ENCODE peak calls at places on chromosome 17, in six cellular contexts. One of them, this sample, is unnamed.

GRCh38 chr17:64083571-64084085 is 46.3 kb downstream of the ERN1 start:
- DNase-seq in right lobe of liver: no peak
- DNase-seq in kidney epithelial cell: no peak
- DNase-seq in WERI-Rb-1: peak; percentile 77
- DNase-seq in psoas muscle: no peak
- DNase-seq in IMR-90: no peak
- DNase-seq in this sample: no peak

GRCh38 chr17:35514561-35514960 is 22.9 kb downstream of the SLFN12L start:
- DNase-seq in right lobe of liver: no peak
- DNase-seq in kidney epithelial cell: no peak
- DNase-seq in WERI-Rb-1: no peak
- DNase-seq in psoas muscle: no peak
- DNase-seq in IMR-90: no peak
- DNase-seq in this sample: no peak

GRCh38 chr17:52470553-52470952 is 312.0 kb upstream of the CA10 start:
- DNase-seq in right lobe of liver: no peak
- DNase-seq in kidney epithelial cell: no peak
- DNase-seq in WERI-Rb-1: peak; percentile 10
- DNase-seq in psoas muscle: no peak
- DNase-seq in IMR-90: no peak
- DNase-seq in this sample: no peak

GRCh38 chr17:72631568-72631967 is 460.9 kb downstream of the SLC39A11 start:
- DNase-seq in right lobe of liver: no peak
- DNase-seq in kidney epithelial cell: no peak
- DNase-seq in WERI-Rb-1: no peak
- DNase-seq in psoas muscle: no peak
- DNase-seq in IMR-90: no peak
- DNase-seq in this sample: no peak

GRCh38 chr17:39735882-39736281 is 1.9 kb upstream of the GRB7 start:
- DNase-seq in right lobe of liver: no peak
- DNase-seq in kidney epithelial cell: no peak
- DNase-seq in WERI-Rb-1: no peak
- DNase-seq in psoas muscle: no peak
- DNase-seq in IMR-90: no peak
- DNase-seq in this sample: no peak

GRCh38 chr17:14805348-14805747 is 459.8 kb downstream of the PMP22 start:
- DNase-seq in right lobe of liver: no peak
- DNase-seq in kidney epithelial cell: no peak
- DNase-seq in WERI-Rb-1: no peak
- DNase-seq in psoas muscle: no peak
- DNase-seq in IMR-90: no peak
- DNase-seq in this sample: no peak

GRCh38 chr17:2964370-2964769 is 99.0 kb downstream of the OR1D5 start:
- DNase-seq in right lobe of liver: no peak
- DNase-seq in kidney epithelial cell: no peak
- DNase-seq in WERI-Rb-1: no peak
- DNase-seq in psoas muscle: no peak
- DNase-seq in IMR-90: no peak
- DNase-seq in this sample: no peak

GRCh38 chr17:75856062-75856681 is 1.0 kb upstream of the WBP2 start:
- DNase-seq in right lobe of liver: no peak
- DNase-seq in kidney epithelial cell: no peak
- DNase-seq in WERI-Rb-1: no peak
- DNase-seq in psoas muscle: no peak
- DNase-seq in IMR-90: peak; percentile 31
- DNase-seq in this sample: no peak

GRCh38 chr17:1487939-1488825 is 4.3 kb downstream of the MYO1C start:
- DNase-seq in right lobe of liver: peak; percentile 90
- DNase-seq in kidney epithelial cell: no peak
- DNase-seq in WERI-Rb-1: no peak
- DNase-seq in psoas muscle: peak; percentile 91
- DNase-seq in IMR-90: peak; percentile 84
- DNase-seq in this sample: peak; percentile 91

GRCh38 chr17:49896222-49896621 is 48.4 kb upstream of the TAC4 start:
- DNase-seq in right lobe of liver: no peak
- DNase-seq in kidney epithelial cell: no peak
- DNase-seq in WERI-Rb-1: no peak
- DNase-seq in psoas muscle: no peak
- DNase-seq in IMR-90: no peak
- DNase-seq in this sample: no peak
- H3K27me3 ChIP-seq in right lobe of liver: no peaks in the 10 kb centered on the region
- H3K27me3 ChIP-seq in kidney epithelial cell: peaks cover 44% of the 10 kb centered on the region
- H3K27me3 ChIP-seq in WERI-Rb-1: no peaks in the 10 kb centered on the region
- H3K27me3 ChIP-seq in psoas muscle: no peaks in the 10 kb centered on the region
- H3K27me3 ChIP-seq in IMR-90: peaks cover 93% of the 10 kb centered on the region
- H3K27me3 ChIP-seq in this sample: peaks cover 19% of the 10 kb centered on the region

GRCh38 chr17:59826741-59827453 is 65.8 kb downstream of the TUBD1 start:
- DNase-seq in right lobe of liver: no peak
- DNase-seq in kidney epithelial cell: no peak
- DNase-seq in WERI-Rb-1: no peak
- DNase-seq in psoas muscle: no peak
- DNase-seq in IMR-90: no peak
- DNase-seq in this sample: no peak
- H3K4me3 ChIP-seq in right lobe of liver: no peak overlapping the region
- H3K4me3 ChIP-seq in kidney epithelial cell: no peak overlapping the region
- H3K4me3 ChIP-seq in WERI-Rb-1: no peak overlapping the region
- H3K4me3 ChIP-seq in psoas muscle: no peak overlapping the region
- H3K4me3 ChIP-seq in IMR-90: no peak overlapping the region
- H3K4me3 ChIP-seq in this sample: no peak overlapping the region

GRCh38 chr17:79990051-79990592 is 45.5 kb downstream of the TBC1D16 start:
- DNase-seq in right lobe of liver: peak; percentile 82
- DNase-seq in kidney epithelial cell: no peak
- DNase-seq in WERI-Rb-1: no peak
- DNase-seq in psoas muscle: no peak
- DNase-seq in IMR-90: no peak
- DNase-seq in this sample: no peak

GRCh38 chr17:79990704-79991103 is 45.0 kb downstream of the TBC1D16 start:
- DNase-seq in right lobe of liver: no peak
- DNase-seq in kidney epithelial cell: no peak
- DNase-seq in WERI-Rb-1: no peak
- DNase-seq in psoas muscle: no peak
- DNase-seq in IMR-90: no peak
- DNase-seq in this sample: no peak

GRCh38 chr17:79991924-79992656 is 43.6 kb downstream of the TBC1D16 start:
- DNase-seq in right lobe of liver: peak; percentile 68
- DNase-seq in kidney epithelial cell: no peak
- DNase-seq in WERI-Rb-1: no peak
- DNase-seq in psoas muscle: no peak
- DNase-seq in IMR-90: peak; percentile 38
- DNase-seq in this sample: peak; percentile 58

GRCh38 chr17:79992657-79993389 is 42.8 kb downstream of the TBC1D16 start:
- DNase-seq in right lobe of liver: no peak
- DNase-seq in kidney epithelial cell: no peak
- DNase-seq in WERI-Rb-1: no peak
- DNase-seq in psoas muscle: no peak
- DNase-seq in IMR-90: no peak
- DNase-seq in this sample: no peak

DNA sequence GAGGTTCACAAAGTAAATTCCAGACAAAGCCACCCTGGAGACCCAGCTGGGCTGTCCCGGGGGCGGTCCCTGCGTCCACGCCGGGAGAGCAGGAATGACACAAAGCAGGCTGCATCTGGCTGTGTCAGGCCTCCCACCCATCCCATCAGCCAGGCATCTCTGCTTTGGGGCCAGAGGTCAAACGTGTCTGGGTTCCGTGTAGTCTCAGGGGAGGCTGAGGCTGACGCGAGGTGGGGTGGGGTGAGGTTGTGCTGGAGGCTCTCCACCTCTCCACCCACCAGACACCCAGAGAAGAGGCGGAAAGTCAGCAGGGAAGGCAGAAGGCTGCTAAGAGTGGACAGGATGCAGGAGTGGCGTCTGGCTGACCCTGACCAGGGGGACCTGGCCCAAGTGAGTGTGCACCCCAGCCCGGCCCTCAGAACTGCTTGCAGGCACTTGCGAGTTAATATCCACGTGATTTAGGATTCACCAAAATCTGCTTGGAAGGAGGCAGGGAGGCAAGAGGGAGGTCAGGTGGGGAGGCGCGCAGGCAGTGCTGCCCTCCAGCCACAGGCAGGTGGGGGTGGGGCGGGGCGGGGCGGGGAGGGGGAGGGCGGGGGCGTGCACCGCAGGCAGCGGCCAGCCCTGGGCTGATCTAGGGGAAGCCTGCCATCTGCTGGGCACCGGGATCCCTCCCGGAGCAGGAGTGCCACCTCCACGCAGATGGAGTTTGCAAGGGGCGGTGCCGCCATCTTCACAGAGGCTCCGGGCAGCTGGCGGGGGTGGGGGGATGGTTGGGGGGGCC is 44.3 kb downstream of the TBC1D16 start:
- DNase-seq in right lobe of liver: peak; percentile 90
- DNase-seq in kidney epithelial cell: no peak
- DNase-seq in WERI-Rb-1: peak; percentile 96
- DNase-seq in psoas muscle: peak; percentile 78
- DNase-seq in IMR-90: peak; percentile 74
- DNase-seq in this sample: peak; percentile 80
- TF ChIP-seq CTCF in right lobe of liver: peak; percentile 66
- TF ChIP-seq CTCF in kidney epithelial cell: peak; percentile 78
- TF ChIP-seq CTCF in WERI-Rb-1: peak; percentile 88
- TF ChIP-seq CTCF in psoas muscle: peak; percentile 50
- TF ChIP-seq CTCF in IMR-90: peak; percentile 71
- TF ChIP-seq CTCF in this sample: peak; percentile 50

GRCh38 chr17:60952747-60953146 is 275.1 kb downstream of the BCAS3 start:
- DNase-seq in right lobe of liver: no peak
- DNase-seq in kidney epithelial cell: no peak
- DNase-seq in WERI-Rb-1: no peak
- DNase-seq in psoas muscle: no peak
- DNase-seq in IMR-90: no peak
- DNase-seq in this sample: no peak
- H3K27me3 ChIP-seq in right lobe of liver: no peaks in the 10 kb centered on the region
- H3K27me3 ChIP-seq in kidney epithelial cell: no peaks in the 10 kb centered on the region
- H3K27me3 ChIP-seq in WERI-Rb-1: no peaks in the 10 kb centered on the region
- H3K27me3 ChIP-seq in psoas muscle: no peaks in the 10 kb centered on the region
- H3K27me3 ChIP-seq in IMR-90: no peaks in the 10 kb centered on the region
- H3K27me3 ChIP-seq in this sample: no peaks in the 10 kb centered on the region

DNA sequence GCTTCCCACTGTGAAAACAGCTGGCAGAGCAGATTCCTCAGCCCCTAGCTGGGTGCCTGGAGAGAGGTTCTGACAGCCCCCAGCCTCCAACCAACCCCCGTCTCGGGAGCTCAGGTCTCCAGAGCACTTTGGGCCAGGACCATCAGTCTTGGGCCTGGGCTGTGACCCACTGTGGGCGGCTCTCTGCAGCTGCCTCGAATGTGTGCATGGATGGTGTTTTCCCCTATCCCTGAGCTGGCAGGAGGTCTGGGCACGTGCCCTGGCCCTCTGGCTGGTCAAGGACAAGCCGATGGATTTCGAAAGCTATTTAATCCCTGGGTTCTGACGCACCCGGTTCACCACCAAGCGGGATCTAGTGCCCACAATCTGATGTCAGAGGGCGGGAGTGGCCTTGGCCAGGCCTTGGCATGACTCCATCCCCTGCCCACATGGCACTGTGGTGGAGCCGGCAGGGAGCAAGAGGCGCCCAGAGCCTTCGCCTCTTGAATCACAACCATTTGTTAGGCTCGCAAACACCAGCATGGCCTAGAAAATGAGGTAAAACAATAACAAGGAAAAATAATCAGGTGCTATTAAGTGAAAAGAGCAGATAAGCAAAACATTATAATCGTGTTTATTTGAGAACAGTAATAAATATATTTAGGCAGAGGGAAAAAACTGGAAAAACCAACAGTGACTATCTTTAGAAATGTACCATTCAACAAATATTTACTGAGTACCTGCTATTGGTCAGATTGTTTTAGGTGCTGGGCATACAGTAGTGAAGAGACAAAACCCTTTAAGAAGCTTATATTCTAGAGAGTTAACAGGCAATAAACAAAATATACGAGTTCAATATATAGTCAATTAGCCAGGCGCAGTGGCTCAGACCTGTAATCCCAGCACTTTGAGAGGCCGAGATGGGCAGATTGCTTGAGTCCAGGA is 69.3 kb upstream of the TOB1 start:
- DNase-seq in right lobe of liver: peak; percentile 91
- DNase-seq in kidney epithelial cell: no peak
- DNase-seq in WERI-Rb-1: peak; percentile 67
- DNase-seq in psoas muscle: peak; percentile 88
- DNase-seq in IMR-90: no peak
- DNase-seq in this sample: peak; percentile 68
- H3K4me3 ChIP-seq in right lobe of liver: no peak overlapping the region
- H3K4me3 ChIP-seq in kidney epithelial cell: no peak overlapping the region
- H3K4me3 ChIP-seq in WERI-Rb-1: no peak overlapping the region
- H3K4me3 ChIP-seq in psoas muscle: no peak overlapping the region
- H3K4me3 ChIP-seq in IMR-90: no peak overlapping the region
- H3K4me3 ChIP-seq in this sample: no peak overlapping the region

This sample was measured in heart right ventricle.